ENCODE peak calls at places on chromosomes 2 and 18, in six cellular contexts. W is K562, I is H1, P is HepG2, U is HCT116, J is GM12878. E is an unnamed sample.
A peak's percentile ranks its signal among the peaks of the same experiment; 100 is the strongest.

GRCh38 chr2:236661762-236662110 is 92.1 kb downstream of the ACKR3 start:
- DNase-seq in W (no peak), P (no peak), I (no peak), U (no peak), J (no peak), E (no peak)

GRCh38 chr2:208360259-208361076 is 46.1 kb upstream of the PTH2R start:
- DNase-seq in W (no peak), P (no peak), U (no peak), I (no peak), J (no peak), E (no peak)

GRCh38 chr2:233532971-233533370 is 33.6 kb downstream of the USP40 start:
- DNase-seq in W (no peak), P (no peak), I (no peak), J (no peak), U (no peak), E (no peak)

GRCh38 chr2:126750506-126750905 is 94.5 kb downstream of the GYPC start:
- DNase-seq in J (no peak), I (no peak), P (no peak), U (no peak), W (no peak), E (no peak)

GRCh38 chr2:39516347-39517101 is 79.4 kb upstream of the MAP4K3 start:
- DNase-seq in I (peak; percentile 27), U (no peak), W (no peak), J (no peak), P (peak; percentile 85), E (peak; percentile 60)

GRCh38 chr2:218465987-218466633 is 47.2 kb downstream of the VIL1 start:
- DNase-seq in I (no peak), W (peak; percentile 12), J (no peak), U (no peak), P (peak; percentile 34), E (no peak)

GRCh38 chr2:164523026-164523425 is 98.3 kb downstream of the GRB14 start:
- DNase-seq in W (no peak), P (no peak), I (no peak), U (no peak), J (no peak), E (no peak)

GRCh38 chr18:31268985-31269406 is 49.0 kb upstream of the DSG1 start:
- DNase-seq in W (peak; percentile 18), U (no peak), P (no peak), I (no peak), J (peak; percentile 51), E (no peak)

GRCh38 chr2:16615687-16616615 is 49.7 kb downstream of the CYRIA start:
- DNase-seq in I (no peak), J (no peak), U (no peak), P (no peak), W (no peak), E (no peak)

DNA sequence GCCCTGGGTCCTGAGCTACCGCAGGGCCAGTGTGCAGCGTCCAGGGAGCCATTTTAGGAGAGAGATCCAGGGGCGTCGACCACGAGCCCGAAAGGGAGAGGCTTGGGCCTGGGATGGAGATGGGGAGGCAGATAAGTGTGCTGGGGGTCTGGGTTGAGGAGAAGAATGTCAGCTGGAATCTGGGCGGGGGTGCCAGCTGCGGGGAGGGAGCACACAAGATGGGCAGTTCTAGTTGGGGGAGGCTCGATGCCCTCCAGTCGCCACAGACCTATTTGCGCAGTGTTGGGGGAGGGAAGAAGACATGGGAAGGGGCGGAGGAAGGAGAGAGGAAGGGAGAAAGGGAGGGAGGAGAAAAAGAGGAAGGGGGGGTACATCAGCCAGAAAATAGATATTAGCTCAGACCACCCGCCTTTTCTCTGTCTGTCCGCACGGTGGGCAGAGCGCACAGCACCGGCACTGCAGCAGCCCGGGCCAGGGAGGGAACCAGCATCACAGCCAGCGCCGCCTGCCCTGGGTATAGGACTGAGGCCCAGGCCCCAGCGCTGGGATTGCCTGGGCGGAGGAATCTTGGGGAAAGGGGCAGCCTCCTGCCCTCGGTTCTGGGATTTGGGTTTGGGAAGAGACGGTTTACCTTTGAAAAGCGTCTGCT is 1.9 kb upstream of the HOXD11 start:
- DNase-seq in P (no peak), I (no peak), U (no peak), J (no peak), W (no peak), E (no peak)
- TF ChIP-seq ZNF274 in P (no peak), I (no peak), U (no peak), J (no peak), W (no peak), E (no peak)

DNA sequence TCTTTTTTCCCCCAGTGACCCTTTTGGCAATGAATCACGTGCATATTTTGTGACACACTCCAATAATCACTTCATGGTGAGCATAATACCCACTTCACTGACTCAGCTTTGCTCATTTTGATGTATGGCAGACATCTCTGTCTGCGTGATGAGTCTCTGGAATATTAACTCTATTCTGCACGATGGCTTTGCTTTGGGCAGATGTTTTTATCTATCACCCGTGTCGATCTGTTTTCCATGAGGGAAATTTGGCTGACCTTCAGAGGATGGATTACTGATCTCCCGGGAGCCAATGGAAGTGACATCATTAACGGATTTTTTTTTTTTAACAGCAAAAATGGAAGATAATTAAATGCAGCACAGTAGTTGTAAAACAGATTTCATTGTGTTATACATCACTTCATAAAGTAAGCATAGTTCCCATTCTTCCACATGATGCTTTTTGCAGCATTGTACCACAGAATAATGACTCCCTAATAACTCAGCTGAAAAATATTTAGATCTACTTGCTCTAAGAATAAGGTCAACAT is 29.8 kb downstream of the CDC42EP3 start:
- DNase-seq in I (no peak), P (no peak), J (no peak), U (no peak), W (no peak), E (no peak)
- H3K4me1 ChIP-seq in I (no peaks in the 10 kb centered on the region), P (no peaks in the 10 kb centered on the region), J (peaks cover 15% of the 10 kb centered on the region), U (no peaks in the 10 kb centered on the region), W (no peaks in the 10 kb centered on the region), E (no peaks in the 10 kb centered on the region)

DNA sequence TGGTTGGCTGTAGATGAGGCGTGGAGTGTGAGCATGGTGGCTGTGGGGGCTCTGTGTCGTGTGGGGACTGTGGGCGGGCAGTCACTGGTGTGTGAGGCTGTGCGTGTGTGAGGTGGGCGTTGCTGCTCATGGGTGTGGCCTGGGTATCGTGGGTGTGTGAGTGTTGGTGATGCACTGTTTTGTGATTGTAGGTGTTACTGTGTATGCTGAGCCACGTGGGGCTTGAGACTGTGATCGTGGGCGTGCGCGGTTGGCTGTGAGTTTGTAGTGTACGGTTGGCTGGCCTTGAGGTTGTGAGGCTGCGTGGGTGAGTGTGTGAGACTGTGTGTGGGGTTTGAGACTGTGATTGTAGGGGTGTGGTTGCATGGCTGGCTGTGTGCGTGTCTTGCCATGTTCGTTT is 8.5 kb downstream of the INHBB start:
- DNase-seq in J (no peak), P (no peak), W (no peak), U (no peak), I (no peak), E (no peak)
- H3K27me3 ChIP-seq in J (no peaks in the 10 kb centered on the region), P (peaks cover 24% of the 10 kb centered on the region), W (peaks cover 81% of the 10 kb centered on the region), U (no peaks in the 10 kb centered on the region), I (peaks cover 10% of the 10 kb centered on the region), E (peaks cover 43% of the 10 kb centered on the region)

GRCh38 chr2:240627736-240628506 is 2.6 kb downstream of the GPR35 start:
- DNase-seq in W (no peak), I (no peak), P (no peak), U (no peak), J (no peak), E (no peak)
- TF ChIP-seq ZNF274 in W (no peak), I (no peak), P (no peak), U (no peak), J (no peak), E (no peak)

GRCh38 chr2:121596221-121597080 is 52.8 kb downstream of the CLASP1 start:
- DNase-seq in J (peak; percentile 60), U (peak; percentile 33), P (peak; percentile 67), I (no peak), W (peak; percentile 93), E (peak; percentile 20)
- H3K4me1 ChIP-seq in J (peaks cover 38% of the 10 kb centered on the region), U (peaks cover 11% of the 10 kb centered on the region), P (peaks cover 44% of the 10 kb centered on the region), I (peaks cover 3% of the 10 kb centered on the region), W (peaks cover 35% of the 10 kb centered on the region), E (no peaks in the 10 kb centered on the region)

GRCh38 chr18:34977787-34978532 is 63.3 kb upstream of the MAPRE2 start:
- DNase-seq in U (no peak), P (no peak), W (peak; percentile 75), I (no peak), J (no peak), E (no peak)
- H3K27me3 ChIP-seq in U (no peaks in the 10 kb centered on the region), P (no peaks in the 10 kb centered on the region), W (peaks cover 24% of the 10 kb centered on the region), I (peaks cover 13% of the 10 kb centered on the region), J (peaks cover 12% of the 10 kb centered on the region), E (peaks cover 54% of the 10 kb centered on the region)